ENCODE peak calls at places on chromosomes 4 and X, in ten cellular contexts. M, E, X, G, D, U, V, Y, P and N are unnamed samples.

GRCh38 chr4:148539387-148539786 is 97.2 kb upstream of the NR3C2 start:
- DNase-seq in U (no peak), P (no peak), M (no peak), V (no peak), G (no peak), Y (no peak), E (no peak), D (no peak), X (no peak), N (no peak)

GRCh38 chrX:74521961-74522833 is 92.2 kb downstream of the RLIM start:
- DNase-seq in D (no peak), G (no peak), U (no peak), Y (no peak), X (no peak), P (peak), V (no peak), M (no peak), E (no peak), N (no peak)

GRCh38 chrX:30513284-30513683 is 64.3 kb downstream of the TASL start:
- DNase-seq in G (no peak), D (no peak), V (no peak), P (no peak), E (no peak), Y (no peak), U (no peak), M (no peak), X (no peak), N (no peak)

GRCh38 chrX:80486299-80486698 is 66.1 kb downstream of the TENT5D start:
- DNase-seq in U (no peak), V (no peak), D (no peak), M (no peak), G (no peak), E (no peak), X (no peak), P (no peak), Y (no peak), N (no peak)

GRCh38 chr4:166153539-166153938 is 280.5 kb downstream of the TLL1 start:
- DNase-seq in Y (no peak), U (no peak), V (no peak), G (no peak), D (no peak), X (peak), P (peak), M (no peak), E (no peak), N (no peak)

GRCh38 chr4:174047363-174047762 is 236.1 kb downstream of the FBXO8 start:
- DNase-seq in Y (no peak), D (no peak), E (peak), X (no peak), M (no peak), V (no peak), P (no peak), U (no peak), G (no peak), N (no peak)

GRCh38 chr4:7110546-7110945 is 42.7 kb upstream of the GRPEL1 start:
- DNase-seq in U (no peak), M (no peak), G (no peak), X (no peak), E (no peak), D (no peak), Y (no peak), V (no peak), P (no peak), N (no peak)

GRCh38 chr4:2042207-2042946 is 16.8 kb upstream of the NAT8L start:
- DNase-seq in M (peak), U (no peak), V (peak), D (no peak), P (no peak), E (no peak), X (no peak), Y (peak), G (peak), N (no peak)

GRCh38 chrX:123964155-123964554 is 2.6 kb downstream of the STAG2 start:
- DNase-seq in V (no peak), Y (no peak), G (no peak), M (no peak), X (no peak), U (no peak), D (no peak), E (no peak), P (no peak), N (no peak)